ENCODE peak calls at places on chromosomes 3 and 15, in eight cellular contexts. F is posterior cingulate gyrus; K is OCI-LY7; Z is foreskin fibroblast; B is mesenteric fat pad; V is NCI-H2227 treated with DMSO at 0.1 percent for 48 hours; J is activated CD4-positive, alpha-beta T cell treated with anti-CD3 and anti-CD28 coated beads, Interleukin-2, amount 50 U/mL, for 48 hours; E is natural killer cell. P is an unnamed sample.

GRCh38 chr15:25249236-25250010 is 189.4 kb downstream of the UBE3A start:
- DNase-seq in F (no peak), K (no peak), Z (no peak), B (no peak), V (no peak), J (no peak), E (peak), P (no peak)

GRCh38 chr3:183937601-183938286 is 53.1 kb upstream of the PARL start:
- DNase-seq in F (no peak), K (no peak), Z (peak), B (no peak), V (no peak), J (no peak), E (no peak), P (no peak)

GRCh38 chr3:197380786-197381185 is 82.4 kb upstream of the DLG1 start:
- DNase-seq in F (no peak), K (no peak), Z (no peak), B (peak), V (peak), J (no peak), E (no peak), P (no peak)

GRCh38 chr3:15391007-15391406 is 36.3 kb downstream of the METTL6 start:
- DNase-seq in F (no peak), K (no peak), Z (peak), B (no peak), V (no peak), J (no peak), E (no peak), P (no peak)

GRCh38 chr3:23623841-23624240 is 181.9 kb upstream of the UBE2E1 start:
- DNase-seq in F (no peak), K (no peak), Z (no peak), B (no peak), V (no peak), J (no peak), E (no peak), P (no peak)

GRCh38 chr3:118984699-118985098 is 49.9 kb downstream of the IGSF11 start:
- DNase-seq in F (no peak), K (no peak), Z (no peak), B (no peak), V (no peak), J (no peak), E (no peak), P (no peak)

GRCh38 chr3:61894988-61895935 is 333.9 kb downstream of the PTPRG start:
- DNase-seq in F (no peak), K (peak), Z (peak), B (no peak), V (no peak), J (peak), E (no peak), P (peak)

GRCh38 chr3:17800232-17800631 is 57.8 kb upstream of the TBC1D5 start:
- DNase-seq in F (no peak), K (no peak), Z (peak), B (no peak), V (no peak), J (no peak), E (no peak), P (no peak)

GRCh38 chr3:100665230-100665629 is 44.1 kb upstream of the TFG start:
- DNase-seq in F (no peak), K (no peak), Z (no peak), B (no peak), V (no peak), J (peak), E (no peak), P (no peak)

GRCh38 chr3:38168988-38169363 is 3.6 kb downstream of the OXSR1 start:
- DNase-seq in F (no peak), K (no peak), Z (peak), B (no peak), V (no peak), J (no peak), E (no peak), P (no peak)

GRCh38 chr3:52077376-52077775 is 21.0 kb upstream of the DUSP7 start:
- DNase-seq in F (no peak), K (no peak), Z (peak), B (no peak), V (no peak), J (no peak), E (no peak), P (no peak)